ENCODE peak calls at places on chromosomes 7 and 10, in seven cellular contexts. G is K562, F is ovary, V is body of pancreas, W is heart left ventricle, M is tibial nerve, R is suprapubic skin. B is an unnamed sample.

GRCh38 chr10:122974034-122974433 is 6.2 kb upstream of the PSTK start:
- DNase-seq in W (no peak), M (no peak), G (no peak), V (peak), R (no peak), F (no peak), B (no peak)

GRCh38 chr10:84026821-84027257 is 112.5 kb upstream of the GHITM start:
- DNase-seq in F (no peak), G (peak), M (no peak), W (no peak), R (no peak), V (no peak), B (peak)

GRCh38 chr10:126734957-126735356 is 64.5 kb upstream of the C10orf90 start:
- DNase-seq in W (no peak), V (no peak), G (no peak), M (no peak), F (no peak), R (no peak), B (no peak)

GRCh38 chr10:79930267-79930666 is 18.6 kb downstream of the SFTPD start:
- DNase-seq in V (no peak), M (no peak), G (no peak), R (peak), W (no peak), F (no peak), B (no peak)

GRCh38 chr10:84344560-84344959 is 16.2 kb downstream of the CCSER2 start:
- DNase-seq in W (no peak), V (no peak), R (no peak), G (no peak), M (no peak), F (no peak), B (no peak)

GRCh38 chr10:131901181-131901829 is 497 bp downstream of the PPP2R2D start:
- DNase-seq in V (peak), G (peak), R (peak), M (no peak), F (peak), W (peak), B (peak)

GRCh38 chr7:16753932-16754571 is 497 bp downstream of the TSPAN13 start:
- DNase-seq in V (peak), M (no peak), R (peak), W (peak), G (peak), F (peak), B (peak)

GRCh38 chr10:101725843-101726242 is 30.9 kb upstream of the FBXW4 start:
- DNase-seq in R (no peak), W (no peak), V (no peak), M (no peak), G (peak), F (no peak), B (no peak)

GRCh38 chr10:113283189-113283588 is 269.7 kb upstream of the HABP2 start:
- DNase-seq in M (no peak), R (no peak), V (no peak), F (no peak), W (no peak), G (peak), B (no peak)

GRCh38 chr10:50431791-50432190 is 180.5 kb upstream of the ASAH2 start:
- DNase-seq in G (no peak), V (no peak), M (no peak), W (no peak), F (no peak), R (no peak), B (peak)

GRCh38 chr7:74657692-74658170 is at the start of gene GTF2I:
- DNase-seq in G (no peak), W (no peak), R (no peak), F (no peak), M (no peak), V (no peak), B (no peak)

GRCh38 chr10:129136866-129137415 is 330.1 kb upstream of the MGMT start:
- DNase-seq in G (no peak), M (no peak), R (no peak), F (no peak), V (no peak), W (no peak), B (no peak)

GRCh38 chr10:101230185-101230917 is 1.1 kb upstream of the LBX1 start:
- DNase-seq in V (no peak), M (no peak), G (no peak), W (no peak), F (no peak), R (no peak), B (no peak)

GRCh38 chr7:151134743-151135524 is 32.6 kb downstream of the GBX1 start:
- DNase-seq in G (no peak), M (no peak), R (no peak), V (no peak), F (peak), W (no peak), B (no peak)

GRCh38 chr10:91689731-91690168 is 56.9 kb upstream of the PPP1R3C start:
- DNase-seq in M (peak), R (no peak), V (no peak), F (no peak), W (peak), G (no peak), B (no peak)

GRCh38 chr7:157471259-157472125 is 134.7 kb downstream of the DNAJB6 start:
- DNase-seq in W (no peak), F (no peak), V (no peak), G (no peak), M (no peak), R (peak), B (no peak)

GRCh38 chr7:1632916-1633785 is 36.9 kb upstream of the ELFN1 start:
- DNase-seq in V (no peak), G (no peak), M (no peak), R (no peak), F (no peak), W (no peak), B (no peak)

GRCh38 chr10:127280446-127280845 is 84.1 kb upstream of the INSYN2A start:
- DNase-seq in W (no peak), F (no peak), V (no peak), R (no peak), G (no peak), M (no peak), B (no peak)

GRCh38 chr10:72009430-72010081 is 45.4 kb downstream of the CHST3 start:
- DNase-seq in V (peak), R (peak), W (peak), G (no peak), F (peak), M (peak), B (peak)

GRCh38 chr10:99623919-99624318 is 3.7 kb upstream of the SLC25A28 start:
- DNase-seq in R (no peak), F (no peak), W (no peak), M (no peak), V (no peak), G (no peak), B (no peak)

GRCh38 chr7:66188645-66189044 is 16.5 kb upstream of the TPST1 start:
- DNase-seq in M (no peak), R (no peak), V (no peak), G (no peak), F (no peak), W (no peak), B (no peak)

GRCh38 chr10:93080350-93081046 is 6.8 kb downstream of the CYP26A1 start:
- DNase-seq in V (peak), F (no peak), W (peak), R (no peak), M (peak), G (peak), B (no peak)

DNA sequence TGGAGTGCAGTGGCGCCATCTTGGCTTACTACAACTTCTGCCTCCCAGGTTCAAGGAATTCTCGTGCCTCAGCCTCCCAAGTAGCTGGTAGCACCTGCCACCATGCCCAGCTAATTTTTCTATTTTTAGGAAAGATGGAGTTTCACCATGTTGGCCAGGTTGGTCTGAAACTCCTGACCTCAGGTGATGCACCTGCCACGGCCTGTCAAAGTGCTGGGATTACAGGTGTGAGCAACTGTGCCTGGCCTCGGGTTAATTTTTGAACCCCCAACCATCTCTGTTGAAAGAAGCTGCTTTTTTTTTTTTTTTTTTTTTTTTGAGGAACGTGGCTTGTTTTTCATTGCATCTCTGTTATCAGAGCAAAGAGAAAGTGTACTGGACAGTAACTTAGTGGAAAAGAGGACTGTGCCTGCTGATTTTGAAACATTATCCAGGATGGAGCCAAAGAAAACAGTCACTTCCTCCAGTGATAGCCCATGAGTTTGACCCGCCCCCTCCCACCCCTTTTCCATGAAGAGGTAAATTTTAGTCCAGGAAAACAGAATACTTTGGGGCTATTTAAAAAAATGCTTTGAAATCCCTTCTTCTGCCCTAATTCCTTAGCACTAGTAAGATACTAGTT is 38.3 kb downstream of the WBP1L start:
- DNase-seq in W (no peak), R (no peak), V (no peak), M (no peak), F (no peak), G (no peak), B (peak)
- H3K4me3 ChIP-seq in W (peak), R (peak), V (no peak), M (no peak), F (no peak), G (no peak), B (no peak)

DNA sequence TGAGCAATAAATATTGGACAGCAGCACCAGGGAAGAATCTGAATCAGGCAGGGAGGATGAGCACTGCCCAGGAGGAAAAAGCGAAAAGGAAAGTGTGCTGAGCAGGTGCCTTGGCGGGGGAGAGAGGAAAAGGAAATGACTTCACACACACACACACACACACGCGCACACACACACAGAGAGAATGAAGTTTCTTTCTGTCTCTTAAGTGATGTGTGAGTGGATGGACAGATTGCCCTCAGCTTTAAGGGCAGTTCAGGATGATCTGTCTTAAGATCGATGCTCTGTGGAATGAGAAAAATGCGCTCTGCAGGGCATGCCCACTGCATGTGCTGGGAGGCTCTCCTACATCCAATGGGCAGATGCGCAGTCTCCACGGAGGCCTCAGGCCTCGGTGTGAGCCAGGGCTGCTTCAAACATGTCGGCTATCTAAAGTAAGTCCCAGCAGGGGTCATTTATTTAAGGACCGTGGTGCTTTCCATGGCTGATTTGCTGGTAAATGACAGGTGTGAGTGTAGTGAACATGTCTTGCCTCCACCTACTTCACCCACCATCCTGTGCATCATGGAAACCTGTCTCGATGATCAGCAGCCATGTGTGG is 2.5 kb upstream of the ACBD5 start:
- DNase-seq in W (peak), G (peak), M (peak), R (peak), V (peak), F (peak), B (peak)
- TF ChIP-seq POLR2A in W (no peak), G (peak), M (peak), R (no peak), V (peak), F (no peak), B (peak)

DNA sequence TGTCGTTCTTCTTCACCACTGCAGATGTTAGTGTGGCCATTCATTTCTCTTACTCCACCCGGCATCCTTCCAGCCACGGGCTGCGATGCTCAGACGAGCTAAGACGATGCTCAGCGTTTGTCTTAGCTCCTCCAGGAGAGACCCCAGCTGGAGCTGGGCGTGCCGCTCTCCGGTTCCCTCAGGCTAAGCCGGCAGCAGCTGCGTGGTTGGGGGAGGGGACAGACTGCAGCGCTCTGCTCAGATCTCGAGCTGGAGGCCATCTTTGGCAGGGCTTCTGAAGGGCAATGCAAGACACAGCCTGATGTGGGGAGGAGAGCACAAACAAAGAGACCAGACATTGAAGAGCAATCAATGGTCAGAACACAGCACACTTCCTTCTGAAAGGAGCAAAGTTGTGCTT is 4.8 kb downstream of the INA start:
- DNase-seq in W (no peak), M (no peak), G (peak), V (peak), R (no peak), F (no peak), B (no peak)
- H3K4me3 ChIP-seq in W (no peak), M (no peak), G (no peak), V (no peak), R (no peak), F (no peak), B (no peak)

DNA sequence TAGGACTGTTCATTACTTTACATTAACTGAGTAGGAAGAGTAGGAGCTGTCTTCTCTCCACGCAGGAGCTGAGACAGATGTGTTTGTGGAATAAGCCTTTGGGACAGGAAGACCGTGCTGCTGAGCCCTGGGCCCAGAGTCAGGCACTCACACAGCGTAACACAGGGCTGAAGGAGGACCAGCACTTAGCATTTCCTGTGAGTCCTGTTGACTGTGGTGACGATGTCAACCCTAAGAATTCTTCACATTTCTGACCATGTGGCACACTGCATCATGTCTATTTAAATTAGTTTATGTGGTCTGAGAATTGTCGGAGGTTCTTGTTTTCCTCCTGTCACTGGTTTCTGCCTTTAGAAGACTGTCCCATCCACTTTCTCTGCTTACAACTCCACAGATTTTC is 117.2 kb downstream of the PIP4K2A start:
- DNase-seq in M (no peak), W (no peak), G (no peak), V (no peak), F (no peak), R (no peak), B (no peak)
- TF ChIP-seq POLR2A in M (no peak), W (no peak), G (no peak), V (no peak), F (no peak), R (no peak), B (no peak)

GRCh38 chr10:24240001-24240751 is 31.2 kb downstream of the KIAA1217 start:
- DNase-seq in F (no peak), M (no peak), W (no peak), G (no peak), V (no peak), R (no peak), B (no peak)
- H3K4me3 ChIP-seq in F (no peak), M (no peak), W (no peak), G (no peak), V (no peak), R (peak), B (no peak)

DNA sequence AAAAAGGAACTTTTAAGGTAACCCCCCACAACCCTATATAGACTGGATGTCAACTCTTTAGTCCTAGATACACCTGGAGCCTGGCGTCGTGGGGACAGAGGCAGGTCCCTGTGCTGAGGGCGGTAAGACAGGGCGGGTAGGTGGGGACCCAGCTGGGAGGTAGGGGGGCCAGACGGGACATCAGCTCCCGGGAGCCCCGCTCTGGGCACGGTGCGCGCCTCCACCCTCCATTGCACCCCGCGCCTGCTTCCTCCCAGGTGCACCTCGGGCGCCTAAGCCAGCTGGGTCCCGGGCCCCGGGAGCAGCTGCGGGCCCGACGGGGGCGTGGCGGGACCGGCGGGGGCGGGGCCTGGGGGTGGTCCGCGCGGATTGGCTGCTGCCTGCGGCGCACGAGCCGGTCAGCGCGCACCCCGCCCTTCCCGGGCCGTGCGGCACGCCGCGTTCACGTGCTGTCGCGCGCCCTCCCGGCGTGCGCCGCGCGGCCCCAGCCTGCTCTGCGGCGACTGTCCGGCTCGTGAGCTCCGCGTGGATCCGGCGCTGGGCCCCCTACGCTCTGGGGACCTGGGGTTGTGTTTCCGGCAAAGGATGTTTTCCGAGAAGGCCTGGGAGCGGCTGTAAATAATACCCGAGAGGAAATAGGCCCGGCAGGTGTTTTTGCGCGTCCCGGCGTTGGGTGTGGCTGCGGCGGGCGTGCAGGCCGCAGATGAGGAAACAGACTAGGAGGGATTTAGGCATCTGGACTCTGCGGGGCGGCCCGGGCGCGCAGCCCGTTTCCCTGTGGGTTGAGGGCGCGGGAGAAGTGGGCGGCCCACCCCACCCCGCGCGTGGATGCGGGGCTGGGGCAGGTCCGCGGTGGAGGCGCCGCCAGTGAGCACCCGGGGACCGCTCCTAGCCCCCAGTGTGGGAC is 39.1 kb upstream of the PFKFB3 start:
- DNase-seq in G (peak), V (peak), W (peak), R (peak), M (peak), F (peak), B (peak)
- TF ChIP-seq POLR2A in G (peak), V (peak), W (no peak), R (peak), M (peak), F (peak), B (peak)

DNA sequence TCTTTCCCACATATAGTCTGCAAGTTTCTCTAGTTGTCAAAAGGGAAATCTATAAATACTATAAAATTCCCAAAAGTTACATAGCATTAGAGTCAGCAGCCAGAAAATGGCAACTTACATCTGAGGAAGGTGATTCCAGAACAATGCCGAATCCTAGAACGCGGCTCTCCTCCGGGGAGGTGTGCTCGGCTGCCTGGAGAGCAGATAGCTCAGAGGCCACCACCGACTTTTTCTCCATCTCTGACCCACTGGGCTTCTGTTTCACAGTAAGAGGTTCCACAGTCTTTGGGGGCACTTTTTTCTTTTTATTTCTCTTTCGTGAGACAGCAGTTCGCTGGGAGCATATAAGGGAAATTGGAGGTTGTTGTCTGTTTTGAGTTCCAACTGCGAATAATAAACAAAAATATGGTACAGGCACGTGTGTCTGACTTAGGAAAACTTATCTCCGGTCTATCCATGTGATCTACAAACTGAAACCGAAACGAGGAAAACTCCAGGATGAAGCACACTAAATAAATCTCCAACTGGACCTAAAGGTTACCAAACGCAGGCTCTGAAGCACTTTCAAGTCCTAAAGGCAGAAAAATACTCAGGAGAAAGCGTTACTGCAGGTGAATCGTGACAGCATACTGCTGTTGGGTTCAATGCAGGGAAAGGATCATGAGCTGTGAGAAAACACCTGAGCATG is 36.2 kb downstream of the BEND7 start:
- DNase-seq in M (no peak), G (no peak), W (no peak), F (no peak), V (no peak), R (no peak), B (no peak)
- H3K4me3 ChIP-seq in M (no peak), G (no peak), W (peak), F (no peak), V (no peak), R (no peak), B (no peak)

GRCh38 chr7:100639995-100640394 is 1.4 kb downstream of the TFR2 start:
- DNase-seq in W (no peak), G (peak), M (no peak), R (no peak), V (no peak), F (no peak), B (no peak)

GRCh38 chr7:100641860-100642533 is 645 bp upstream of the TFR2 start:
- DNase-seq in R (no peak), G (peak), F (no peak), M (no peak), W (no peak), V (no peak), B (no peak)

GRCh38 chr7:100641463-100641859 is at the start of gene TFR2:
- DNase-seq in V (no peak), M (no peak), W (no peak), G (peak), R (no peak), F (no peak), B (no peak)

GRCh38 chr7:100640438-100641410 is 628 bp downstream of the TFR2 start:
- DNase-seq in G (peak), M (no peak), V (no peak), W (no peak), F (no peak), R (no peak), B (no peak)

GRCh38 chr7:100642534-100642907 is 1.2 kb upstream of the TFR2 start:
- DNase-seq in V (no peak), F (no peak), R (no peak), M (no peak), W (no peak), G (peak), B (no peak)
- TF ChIP-seq POLR2A in V (no peak), F (no peak), R (no peak), M (no peak), W (no peak), G (peak), B (no peak)